ENCODE peak calls at places on chromosomes 5 and 9, in nine cellular contexts. One of them, this sample, is unnamed. For H3K9me3, the result is how much of the 10 kb centered on the place peaks cover.

GRCh38 chr5:9544502-9545300 is 1.2 kb downstream of the SEMA5A start:
- DNase-seq in keratinocyte: no peak
- DNase-seq in psoas muscle: peak
- DNase-seq in neural progenitor cell: peak
- DNase-seq in MM.1S: peak
- DNase-seq in upper lobe of left lung: peak
- DNase-seq in testis: peak
- DNase-seq in Peyer's patch: peak
- DNase-seq in MG63: peak
- DNase-seq in this sample: peak

GRCh38 chr5:83035373-83036170 is 41.6 kb downstream of the TMEM167A start:
- DNase-seq in keratinocyte: no peak
- DNase-seq in psoas muscle: peak
- DNase-seq in neural progenitor cell: no peak
- DNase-seq in MM.1S: no peak
- DNase-seq in upper lobe of left lung: no peak
- DNase-seq in testis: peak
- DNase-seq in Peyer's patch: no peak
- DNase-seq in MG63: peak
- DNase-seq in this sample: no peak

GRCh38 chr5:181189363-181189961 is 15.5 kb downstream of the TRIM7 start:
- DNase-seq in keratinocyte: no peak
- DNase-seq in psoas muscle: peak
- DNase-seq in neural progenitor cell: peak
- DNase-seq in MM.1S: peak
- DNase-seq in upper lobe of left lung: no peak
- DNase-seq in testis: no peak
- DNase-seq in Peyer's patch: peak
- DNase-seq in MG63: peak
- DNase-seq in this sample: peak

GRCh38 chr9:136552117-136552685 is 6.4 kb upstream of the NOTCH1 start:
- DNase-seq in keratinocyte: no peak
- DNase-seq in psoas muscle: no peak
- DNase-seq in neural progenitor cell: no peak
- DNase-seq in MM.1S: no peak
- DNase-seq in upper lobe of left lung: no peak
- DNase-seq in testis: no peak
- DNase-seq in Peyer's patch: no peak
- DNase-seq in MG63: peak
- DNase-seq in this sample: no peak

GRCh38 chr9:111743275-111743674 is 51.5 kb downstream of the SHOC1 start:
- DNase-seq in keratinocyte: peak
- DNase-seq in psoas muscle: no peak
- DNase-seq in neural progenitor cell: no peak
- DNase-seq in MM.1S: no peak
- DNase-seq in upper lobe of left lung: no peak
- DNase-seq in testis: no peak
- DNase-seq in Peyer's patch: no peak
- DNase-seq in MG63: peak
- DNase-seq in this sample: no peak

GRCh38 chr5:149429839-149430721 is 51.0 kb upstream of the IL17B start:
- DNase-seq in keratinocyte: no peak
- DNase-seq in psoas muscle: peak
- DNase-seq in neural progenitor cell: no peak
- DNase-seq in MM.1S: no peak
- DNase-seq in upper lobe of left lung: peak
- DNase-seq in testis: peak
- DNase-seq in Peyer's patch: no peak
- DNase-seq in MG63: no peak
- DNase-seq in this sample: no peak

GRCh38 chr5:59276886-59277514 is 616.5 kb downstream of the PDE4D start:
- DNase-seq in keratinocyte: no peak
- DNase-seq in psoas muscle: no peak
- DNase-seq in neural progenitor cell: no peak
- DNase-seq in MM.1S: no peak
- DNase-seq in upper lobe of left lung: peak
- DNase-seq in testis: no peak
- DNase-seq in Peyer's patch: no peak
- DNase-seq in MG63: no peak
- DNase-seq in this sample: no peak

GRCh38 chr9:124264812-124265211 is 7.1 kb downstream of the NEK6 start:
- DNase-seq in keratinocyte: no peak
- DNase-seq in psoas muscle: no peak
- DNase-seq in neural progenitor cell: no peak
- DNase-seq in MM.1S: no peak
- DNase-seq in upper lobe of left lung: no peak
- DNase-seq in testis: no peak
- DNase-seq in Peyer's patch: peak
- DNase-seq in MG63: no peak
- DNase-seq in this sample: no peak

GRCh38 chr5:140628711-140629110 is 4.3 kb downstream of the CD14 start:
- DNase-seq in keratinocyte: no peak
- DNase-seq in psoas muscle: no peak
- DNase-seq in neural progenitor cell: no peak
- DNase-seq in MM.1S: no peak
- DNase-seq in upper lobe of left lung: no peak
- DNase-seq in testis: no peak
- DNase-seq in Peyer's patch: no peak
- DNase-seq in MG63: no peak
- DNase-seq in this sample: peak

GRCh38 chr9:72322259-72322658 is 42.7 kb downstream of the ZFAND5 start:
- DNase-seq in keratinocyte: no peak
- DNase-seq in psoas muscle: no peak
- DNase-seq in neural progenitor cell: no peak
- DNase-seq in MM.1S: no peak
- DNase-seq in upper lobe of left lung: no peak
- DNase-seq in testis: no peak
- DNase-seq in Peyer's patch: no peak
- DNase-seq in MG63: no peak
- DNase-seq in this sample: peak

GRCh38 chr9:81686614-81687520 is 2.5 kb downstream of the TLE1 start:
- DNase-seq in keratinocyte: no peak
- DNase-seq in psoas muscle: peak
- DNase-seq in neural progenitor cell: peak
- DNase-seq in MM.1S: peak
- DNase-seq in upper lobe of left lung: peak
- DNase-seq in testis: peak
- DNase-seq in Peyer's patch: peak
- DNase-seq in MG63: peak
- DNase-seq in this sample: peak

GRCh38 chr5:169299651-169300467 is 1.1 kb downstream of the SLIT3 start:
- DNase-seq in keratinocyte: no peak
- DNase-seq in psoas muscle: no peak
- DNase-seq in neural progenitor cell: peak
- DNase-seq in MM.1S: no peak
- DNase-seq in upper lobe of left lung: no peak
- DNase-seq in testis: no peak
- DNase-seq in Peyer's patch: no peak
- DNase-seq in MG63: no peak
- DNase-seq in this sample: no peak
- H3K4me3 ChIP-seq in keratinocyte: peak
- H3K4me3 ChIP-seq in psoas muscle: peak
- H3K4me3 ChIP-seq in neural progenitor cell: peak
- H3K4me3 ChIP-seq in MM.1S: no peak
- H3K4me3 ChIP-seq in upper lobe of left lung: peak
- H3K4me3 ChIP-seq in testis: peak
- H3K4me3 ChIP-seq in Peyer's patch: peak
- H3K4me3 ChIP-seq in MG63: peak
- H3K4me3 ChIP-seq in this sample: peak

GRCh38 chr9:112997236-112997941 is 14.6 kb downstream of the ZNF883 start:
- DNase-seq in keratinocyte: no peak
- DNase-seq in psoas muscle: no peak
- DNase-seq in neural progenitor cell: no peak
- DNase-seq in MM.1S: no peak
- DNase-seq in upper lobe of left lung: no peak
- DNase-seq in testis: no peak
- DNase-seq in Peyer's patch: no peak
- DNase-seq in MG63: no peak
- DNase-seq in this sample: no peak
- H3K9me3 ChIP-seq in keratinocyte: under half
- H3K9me3 ChIP-seq in psoas muscle: half or more
- H3K9me3 ChIP-seq in neural progenitor cell: half or more
- H3K9me3 ChIP-seq in MM.1S: under half
- H3K9me3 ChIP-seq in upper lobe of left lung: half or more
- H3K9me3 ChIP-seq in testis: under half
- H3K9me3 ChIP-seq in Peyer's patch: under half
- H3K9me3 ChIP-seq in MG63: under half
- H3K9me3 ChIP-seq in this sample: under half

GRCh38 chr5:177470759-177471536 is 2.5 kb downstream of the DBN1 start:
- DNase-seq in keratinocyte: no peak
- DNase-seq in psoas muscle: no peak
- DNase-seq in neural progenitor cell: no peak
- DNase-seq in MM.1S: no peak
- DNase-seq in upper lobe of left lung: no peak
- DNase-seq in testis: no peak
- DNase-seq in Peyer's patch: no peak
- DNase-seq in MG63: no peak
- DNase-seq in this sample: no peak
- H3K4me3 ChIP-seq in keratinocyte: no peak
- H3K4me3 ChIP-seq in psoas muscle: no peak
- H3K4me3 ChIP-seq in neural progenitor cell: peak
- H3K4me3 ChIP-seq in MM.1S: no peak
- H3K4me3 ChIP-seq in upper lobe of left lung: no peak
- H3K4me3 ChIP-seq in testis: no peak
- H3K4me3 ChIP-seq in Peyer's patch: no peak
- H3K4me3 ChIP-seq in MG63: peak
- H3K4me3 ChIP-seq in this sample: no peak

DNA sequence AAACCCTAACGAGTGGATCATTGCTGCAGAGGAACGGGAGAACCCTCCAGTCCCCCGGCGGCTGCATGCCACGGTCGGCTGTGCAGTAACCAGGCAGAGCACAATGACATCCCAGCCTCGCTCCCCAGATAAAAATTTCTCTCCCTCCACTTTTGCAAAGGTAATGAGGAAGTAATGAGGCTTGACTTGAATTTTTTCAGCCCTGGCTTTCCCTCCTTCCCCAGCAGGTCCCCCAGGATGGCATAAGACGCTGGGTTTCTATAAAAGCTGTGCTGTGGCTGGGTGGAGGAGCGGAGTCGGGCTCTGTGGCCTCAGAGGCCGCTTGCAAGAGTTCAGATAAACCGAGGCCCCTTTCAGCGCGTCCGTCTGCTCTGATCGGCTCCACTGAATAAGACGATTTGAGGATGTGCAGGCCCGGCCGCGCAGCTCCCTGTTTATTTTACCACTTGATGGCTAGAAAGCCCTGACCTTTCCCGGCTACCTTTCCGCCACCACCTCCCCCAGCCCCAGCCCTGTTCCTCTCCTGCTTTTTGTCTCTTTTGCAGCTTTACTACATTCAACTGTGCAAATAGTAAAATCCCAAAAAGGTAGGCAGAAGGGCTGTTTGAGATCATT is 351.9 kb upstream of the IRX2 start:
- DNase-seq in keratinocyte: no peak
- DNase-seq in psoas muscle: no peak
- DNase-seq in neural progenitor cell: peak
- DNase-seq in MM.1S: no peak
- DNase-seq in upper lobe of left lung: no peak
- DNase-seq in testis: no peak
- DNase-seq in Peyer's patch: no peak
- DNase-seq in MG63: no peak
- DNase-seq in this sample: no peak
- H3K9me3 ChIP-seq in keratinocyte: under half
- H3K9me3 ChIP-seq in psoas muscle: under half
- H3K9me3 ChIP-seq in neural progenitor cell: under half
- H3K9me3 ChIP-seq in MM.1S: under half
- H3K9me3 ChIP-seq in upper lobe of left lung: under half
- H3K9me3 ChIP-seq in testis: under half
- H3K9me3 ChIP-seq in Peyer's patch: under half
- H3K9me3 ChIP-seq in MG63: under half
- H3K9me3 ChIP-seq in this sample: under half

DNA sequence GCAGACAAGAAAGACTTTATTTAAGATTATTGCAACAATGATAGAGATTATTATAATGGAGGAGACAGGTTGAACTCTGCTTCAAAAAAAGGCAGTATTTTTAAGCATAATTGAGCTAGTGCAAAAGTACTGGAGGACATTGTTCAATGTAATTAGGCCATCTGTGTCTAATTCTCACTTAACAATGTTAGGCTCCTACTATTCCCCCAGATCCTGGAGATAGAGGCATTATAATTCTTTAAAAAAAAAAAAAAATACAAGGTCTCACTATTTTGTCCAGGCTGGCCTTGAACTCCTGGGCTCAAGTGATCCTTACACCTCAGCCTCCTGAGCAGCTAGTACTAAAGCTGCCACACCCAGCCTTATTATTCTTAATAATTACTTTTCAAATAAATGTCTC is 193.4 kb upstream of the NUDT12 start:
- DNase-seq in keratinocyte: no peak
- DNase-seq in psoas muscle: no peak
- DNase-seq in neural progenitor cell: no peak
- DNase-seq in MM.1S: no peak
- DNase-seq in upper lobe of left lung: no peak
- DNase-seq in testis: no peak
- DNase-seq in Peyer's patch: no peak
- DNase-seq in MG63: no peak
- DNase-seq in this sample: no peak
- H3K4me3 ChIP-seq in keratinocyte: no peak
- H3K4me3 ChIP-seq in psoas muscle: no peak
- H3K4me3 ChIP-seq in neural progenitor cell: no peak
- H3K4me3 ChIP-seq in MM.1S: no peak
- H3K4me3 ChIP-seq in upper lobe of left lung: no peak
- H3K4me3 ChIP-seq in testis: no peak
- H3K4me3 ChIP-seq in Peyer's patch: no peak
- H3K4me3 ChIP-seq in MG63: no peak
- H3K4me3 ChIP-seq in this sample: no peak

GRCh38 chr9:102631559-102631958 is 363.6 kb upstream of the CYLC2 start:
- DNase-seq in keratinocyte: no peak
- DNase-seq in psoas muscle: no peak
- DNase-seq in neural progenitor cell: no peak
- DNase-seq in MM.1S: peak
- DNase-seq in upper lobe of left lung: no peak
- DNase-seq in testis: no peak
- DNase-seq in Peyer's patch: no peak
- DNase-seq in MG63: no peak
- DNase-seq in this sample: no peak
- H3K9me3 ChIP-seq in keratinocyte: under half
- H3K9me3 ChIP-seq in psoas muscle: under half
- H3K9me3 ChIP-seq in neural progenitor cell: under half
- H3K9me3 ChIP-seq in MM.1S: under half
- H3K9me3 ChIP-seq in upper lobe of left lung: under half
- H3K9me3 ChIP-seq in testis: under half
- H3K9me3 ChIP-seq in Peyer's patch: under half
- H3K9me3 ChIP-seq in MG63: under half
- H3K9me3 ChIP-seq in this sample: under half

This sample was measured in SJSA1.